ENCODE peak calls at places on chromosomes 4 and X, in ten cellular contexts. N, W, O, K, L, X, V, M, A and P are unnamed samples.

GRCh38 chr4:2096073-2096609 is 37.0 kb downstream of the NAT8L start:
- DNase-seq in N (no peak), W (no peak), O (no peak), K (no peak), L (no peak), X (no peak), V (no peak), M (no peak), A (no peak), P (no peak)

GRCh38 chrX:133948895-133949294 is 36.5 kb downstream of the GPC3 start:
- DNase-seq in N (no peak), W (no peak), O (no peak), K (no peak), L (no peak), X (no peak), V (no peak), M (no peak), A (no peak), P (no peak)

GRCh38 chr4:12186526-12186925 is 757.8 kb upstream of the HS3ST1 start:
- DNase-seq in N (no peak), W (no peak), O (no peak), K (no peak), L (no peak), X (no peak), V (no peak), M (no peak), A (no peak), P (no peak)

GRCh38 chrX:105190252-105190853 is 30.1 kb downstream of the TEX13A start:
- DNase-seq in N (peak; percentile 5), W (no peak), O (no peak), K (no peak), L (no peak), X (peak; percentile 2), V (no peak), M (no peak), A (peak; percentile 27), P (peak; percentile 42)

GRCh38 chr4:5839751-5840674 is 52.9 kb downstream of the CRMP1 start:
- DNase-seq in N (no peak), W (no peak), O (no peak), K (no peak), L (no peak), X (no peak), V (no peak), M (no peak), A (no peak), P (no peak)

GRCh38 chr4:113825272-113825671 is 63.7 kb upstream of the CAMK2D start:
- DNase-seq in N (peak; percentile 13), W (no peak), O (no peak), K (no peak), L (no peak), X (peak; percentile 6), V (no peak), M (no peak), A (peak; percentile 6), P (peak; percentile 74)

GRCh38 chr4:14596437-14596836 is 405.8 kb upstream of the CPEB2 start:
- DNase-seq in N (no peak), W (no peak), O (no peak), K (no peak), L (no peak), X (no peak), V (no peak), M (no peak), A (no peak), P (no peak)

GRCh38 chr4:176906693-176907092 is 114.0 kb upstream of the VEGFC start:
- DNase-seq in N (no peak), W (no peak), O (no peak), K (no peak), L (no peak), X (no peak), V (no peak), M (no peak), A (no peak), P (no peak)

GRCh38 chr4:38489924-38490639 is 173.9 kb upstream of the KLF3 start:
- DNase-seq in N (peak; percentile 31), W (peak; percentile 31), O (no peak), K (no peak), L (no peak), X (peak; percentile 33), V (no peak), M (peak; percentile 3), A (no peak), P (no peak)

GRCh38 chr4:185524888-185525863 is 10.1 kb downstream of the PDLIM3 start:
- DNase-seq in N (no peak), W (no peak), O (no peak), K (no peak), L (no peak), X (peak; percentile 52), V (no peak), M (no peak), A (no peak), P (no peak)

GRCh38 chr4:184315675-184316359 is 98.1 kb upstream of the ENPP6 start:
- DNase-seq in N (no peak), W (no peak), O (no peak), K (no peak), L (no peak), X (no peak), V (no peak), M (no peak), A (no peak), P (no peak)

GRCh38 chrX:14630724-14631123 is 101.4 kb downstream of the GLRA2 start:
- DNase-seq in N (no peak), W (no peak), O (no peak), K (no peak), L (no peak), X (no peak), V (no peak), M (no peak), A (no peak), P (no peak)

GRCh38 chrX:53093177-53093655 is 726 bp upstream of the KANTR start:
- DNase-seq in N (peak; percentile 78), W (peak; percentile 85), O (peak; percentile 70), K (peak; percentile 90), L (peak; percentile 56), X (peak; percentile 54), V (peak; percentile 32), M (peak; percentile 73), A (peak; percentile 86), P (peak; percentile 76)

GRCh38 chr4:74670583-74670982 is 123.7 kb downstream of the BTC start:
- DNase-seq in N (no peak), W (no peak), O (no peak), K (no peak), L (no peak), X (no peak), V (no peak), M (no peak), A (no peak), P (no peak)

GRCh38 chrX:9148626-9149385 is 114.9 kb upstream of the FAM9B start:
- DNase-seq in N (no peak), W (peak; percentile 69), O (no peak), K (no peak), L (no peak), X (peak; percentile 59), V (no peak), M (no peak), A (no peak), P (no peak)

GRCh38 chr4:127211377-127212268 is 421.1 kb upstream of the INTU start:
- DNase-seq in N (no peak), W (no peak), O (no peak), K (no peak), L (no peak), X (peak; percentile 7), V (no peak), M (no peak), A (no peak), P (no peak)

GRCh38 chr4:6109842-6110560 is 90.3 kb downstream of the JAKMIP1 start:
- DNase-seq in N (no peak), W (peak; percentile 90), O (peak; percentile 57), K (no peak), L (no peak), X (no peak), V (no peak), M (no peak), A (peak; percentile 61), P (peak; percentile 45)

GRCh38 chr4:114811564-114812360 is 213.2 kb downstream of the UGT8 start:
- DNase-seq in N (no peak), W (no peak), O (no peak), K (no peak), L (no peak), X (no peak), V (no peak), M (no peak), A (no peak), P (no peak)

GRCh38 chr4:123554263-123554662 is 157.7 kb downstream of the SPRY1 start:
- DNase-seq in N (no peak), W (no peak), O (no peak), K (no peak), L (no peak), X (no peak), V (no peak), M (no peak), A (no peak), P (no peak)